ENCODE peak calls at places on chromosome 21, in ten cellular contexts. H is GM06990; M is thoracic aorta; J is lower lobe of right lung; W is suprapubic skin; Z is IMR-90; S is testis; C is NT2/D1; T is CD8-positive, alpha-beta T cell; E is MM.1S. P is an unnamed sample.

GRCh38 chr21:35637431-35637830 is 422.9 kb downstream of the SETD4 start:
- DNase-seq in W (no peak), E (no peak), J (no peak), C (no peak), T (no peak), S (peak; percentile 56), H (no peak), Z (peak; percentile 61), M (no peak), P (no peak)

GRCh38 chr21:44392916-44393315 is 39.5 kb downstream of the TRPM2 start:
- DNase-seq in S (no peak), M (no peak), C (no peak), Z (no peak), T (no peak), J (no peak), W (no peak), H (no peak), E (no peak), P (no peak)

GRCh38 chr21:25375675-25376074 is 231.6 kb downstream of the MRPL39 start:
- DNase-seq in Z (peak; percentile 53), C (no peak), W (no peak), J (no peak), E (no peak), H (no peak), T (no peak), S (no peak), M (no peak), P (no peak)

GRCh38 chr21:36163780-36164426 is 7.3 kb downstream of the DOP1B start:
- DNase-seq in H (no peak), W (no peak), E (no peak), S (no peak), M (no peak), T (no peak), J (no peak), Z (no peak), C (no peak), P (no peak)

GRCh38 chr21:16532841-16533240 is 803.1 kb downstream of the USP25 start:
- DNase-seq in T (no peak), Z (peak; percentile 43), C (no peak), S (no peak), M (no peak), W (no peak), E (no peak), J (no peak), H (no peak), P (no peak)

GRCh38 chr21:34072145-34073031 is 990 bp upstream of the MRPS6 start:
- DNase-seq in H (peak; percentile 16), Z (no peak), J (no peak), W (peak; percentile 80), S (peak; percentile 68), M (no peak), T (peak; percentile 64), E (no peak), C (no peak), P (no peak)

GRCh38 chr21:23887709-23888303 is 1719.5 kb downstream of the MRPL39 start:
- DNase-seq in C (no peak), E (peak; percentile 81), S (no peak), W (no peak), T (peak; percentile 65), J (no peak), H (no peak), M (no peak), Z (no peak), P (no peak)

GRCh38 chr21:39224930-39225329 is 41.7 kb upstream of the PSMG1 start:
- DNase-seq in C (no peak), E (no peak), J (no peak), Z (no peak), W (no peak), M (no peak), H (no peak), T (no peak), S (no peak), P (no peak)

GRCh38 chr21:18810136-18810535 is 406.6 kb upstream of the TMPRSS15 start:
- DNase-seq in H (no peak), T (no peak), S (no peak), E (no peak), Z (no peak), C (peak; percentile 67), J (no peak), W (no peak), M (no peak), P (no peak)

GRCh38 chr21:39535646-39536437 is 76.9 kb upstream of the B3GALT5 start:
- DNase-seq in T (no peak), E (no peak), M (no peak), H (no peak), Z (no peak), S (no peak), W (no peak), J (no peak), C (no peak), P (no peak)

GRCh38 chr21:39318091-39318959 is 4.9 kb upstream of the BRWD1 start:
- DNase-seq in H (no peak), W (no peak), C (no peak), Z (no peak), J (no peak), E (no peak), T (no peak), S (no peak), M (no peak), P (no peak)

GRCh38 chr21:41397416-41397815 is 28.6 kb upstream of the MX1 start:
- DNase-seq in T (peak; percentile 29), W (no peak), M (no peak), S (no peak), J (no peak), C (no peak), E (no peak), Z (no peak), H (no peak), P (no peak)

GRCh38 chr21:44313451-44313850 is 13.6 kb downstream of the PFKL start:
- DNase-seq in T (no peak), C (no peak), M (no peak), J (no peak), Z (no peak), S (no peak), H (no peak), W (no peak), E (no peak), P (no peak)

GRCh38 chr21:34782666-34783365 is 114.0 kb downstream of the CLIC6 start:
- DNase-seq in Z (no peak), C (no peak), J (no peak), M (no peak), H (no peak), E (no peak), W (no peak), S (no peak), T (no peak), P (no peak)

GRCh38 chr21:16211339-16212303 is 481.8 kb downstream of the USP25 start:
- DNase-seq in W (no peak), E (no peak), J (no peak), T (no peak), C (no peak), M (no peak), S (no peak), H (no peak), Z (peak; percentile 1), P (no peak)

GRCh38 chr21:42425603-42425985 is 21.9 kb downstream of the UBASH3A start:
- DNase-seq in H (no peak), T (no peak), W (no peak), C (no peak), E (no peak), Z (no peak), J (no peak), M (no peak), S (no peak), P (no peak)
- H3K36me3 ChIP-seq in H (no peaks in the 10 kb centered on the region), T (peaks cover 58% of the 10 kb centered on the region), W (no peaks in the 10 kb centered on the region), C (no peaks in the 10 kb centered on the region), E (no peaks in the 10 kb centered on the region), Z (no peaks in the 10 kb centered on the region), J (no peaks in the 10 kb centered on the region), M (no peaks in the 10 kb centered on the region), S (no peaks in the 10 kb centered on the region), P (no peaks in the 10 kb centered on the region)

GRCh38 chr21:46226146-46226545 is 2.4 kb downstream of the LSS start:
- DNase-seq in S (peak; percentile 28), T (no peak), J (no peak), C (no peak), M (no peak), H (no peak), W (peak; percentile 35), E (no peak), Z (peak; percentile 19), P (no peak)
- H3K36me3 ChIP-seq in S (no peaks in the 10 kb centered on the region), T (peaks cover 4% of the 10 kb centered on the region), J (peaks cover 27% of the 10 kb centered on the region), C (peaks cover 62% of the 10 kb centered on the region), M (no peaks in the 10 kb centered on the region), H (peaks cover 9% of the 10 kb centered on the region), W (peaks cover 17% of the 10 kb centered on the region), E (peaks cover 7% of the 10 kb centered on the region), Z (peaks cover 14% of the 10 kb centered on the region), P (no peaks in the 10 kb centered on the region)

DNA sequence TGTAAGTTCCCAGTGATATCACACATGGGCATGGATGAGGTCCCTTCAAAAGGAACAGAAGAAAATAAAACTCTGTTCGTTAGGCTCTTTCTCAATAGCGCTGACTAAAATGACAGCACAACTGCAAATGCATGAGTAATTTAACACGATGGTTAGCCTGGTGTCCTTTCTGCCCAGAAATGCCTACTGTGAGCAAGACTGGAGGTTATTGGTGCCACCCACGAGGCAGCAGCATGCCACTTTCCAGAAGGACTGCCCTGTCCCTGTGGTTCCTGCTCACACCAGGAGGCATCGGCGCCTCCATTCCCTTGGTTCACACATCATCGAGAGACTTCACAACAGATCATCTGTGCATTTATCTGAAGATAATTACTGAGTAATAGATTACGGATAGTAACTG is 26.2 kb downstream of the VPS26C start:
- DNase-seq in J (no peak), C (no peak), Z (no peak), S (no peak), T (no peak), W (no peak), E (no peak), H (no peak), M (no peak), P (no peak)
- H3K36me3 ChIP-seq in J (peaks cover 56% of the 10 kb centered on the region), C (peaks cover 28% of the 10 kb centered on the region), Z (peaks cover 24% of the 10 kb centered on the region), S (no peaks in the 10 kb centered on the region), T (peaks cover 4% of the 10 kb centered on the region), W (peaks cover 38% of the 10 kb centered on the region), E (peaks cover 2% of the 10 kb centered on the region), H (peaks cover 6% of the 10 kb centered on the region), M (peaks cover 20% of the 10 kb centered on the region), P (no peaks in the 10 kb centered on the region)

DNA sequence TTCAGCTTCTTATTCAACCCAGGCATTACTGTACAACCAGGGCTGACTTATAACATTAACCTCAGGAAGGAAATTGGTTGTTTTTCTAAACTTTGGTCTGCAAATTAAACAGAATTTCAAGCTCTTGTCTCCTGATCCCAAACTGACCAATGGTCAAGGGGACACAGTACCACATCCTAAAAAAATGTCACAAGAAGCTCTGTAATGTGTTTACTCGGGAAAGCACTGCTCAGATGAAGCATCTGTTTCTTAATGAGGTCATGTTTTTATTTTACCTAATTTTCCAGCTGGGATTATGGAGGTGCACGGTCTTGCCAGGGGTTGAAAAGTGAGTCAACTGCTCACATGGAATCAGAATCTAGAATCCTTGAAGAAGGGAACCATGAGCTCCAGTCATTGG is 18.7 kb downstream of the ADAMTS5 start:
- DNase-seq in C (no peak), H (no peak), J (no peak), W (no peak), E (no peak), Z (peak; percentile 27), T (no peak), M (no peak), S (no peak), P (no peak)
- H3K36me3 ChIP-seq in C (no peaks in the 10 kb centered on the region), H (no peaks in the 10 kb centered on the region), J (no peaks in the 10 kb centered on the region), W (no peaks in the 10 kb centered on the region), E (no peaks in the 10 kb centered on the region), Z (peaks cover 21% of the 10 kb centered on the region), T (no peaks in the 10 kb centered on the region), M (no peaks in the 10 kb centered on the region), S (no peaks in the 10 kb centered on the region), P (no peaks in the 10 kb centered on the region)

GRCh38 chr21:14097881-14098499 is 112.8 kb downstream of the LIPI start:
- DNase-seq in C (no peak), Z (no peak), T (no peak), W (no peak), H (no peak), J (no peak), E (no peak), S (no peak), M (no peak), P (no peak)
- H3K36me3 ChIP-seq in C (peaks cover 25% of the 10 kb centered on the region), Z (no peaks in the 10 kb centered on the region), T (no peaks in the 10 kb centered on the region), W (no peaks in the 10 kb centered on the region), H (no peaks in the 10 kb centered on the region), J (no peaks in the 10 kb centered on the region), E (no peaks in the 10 kb centered on the region), S (no peaks in the 10 kb centered on the region), M (no peaks in the 10 kb centered on the region), P (no peaks in the 10 kb centered on the region)